ENCODE peak calls at places on chromosome 10, in eight cellular contexts. U, G, C, W, H, Z, O and T are unnamed samples.

GRCh38 chr10:71525721-71526120 is 129.0 kb downstream of the CDH23 start:
- DNase-seq in U (no peak), G (no peak), C (no peak), W (no peak), H (peak), Z (no peak), O (no peak), T (no peak)

GRCh38 chr10:85612833-85613232 is 753.8 kb downstream of the GRID1 start:
- DNase-seq in U (no peak), G (no peak), C (peak), W (no peak), H (no peak), Z (no peak), O (no peak), T (no peak)

GRCh38 chr10:75404335-75405200 is 3.0 kb upstream of the ZNF503 start:
- DNase-seq in U (no peak), G (peak), C (peak), W (no peak), H (peak), Z (no peak), O (no peak), T (no peak)

GRCh38 chr10:6579193-6579903 is 728 bp downstream of the PRKCQ start:
- DNase-seq in U (no peak), G (no peak), C (peak), W (no peak), H (no peak), Z (no peak), O (no peak), T (no peak)

GRCh38 chr10:18238875-18239485 is 98.8 kb downstream of the CACNB2 start:
- DNase-seq in U (peak), G (peak), C (peak), W (peak), H (peak), Z (no peak), O (peak), T (peak)

GRCh38 chr10:42970451-42971250 is 106.2 kb upstream of the RET start:
- DNase-seq in U (no peak), G (no peak), C (no peak), W (no peak), H (no peak), Z (no peak), O (no peak), T (no peak)

GRCh38 chr10:96618648-96619047 is 31.8 kb upstream of the TM9SF3 start:
- DNase-seq in U (no peak), G (peak), C (no peak), W (no peak), H (no peak), Z (no peak), O (peak), T (peak)

GRCh38 chr10:2921956-2922680 is 145.2 kb upstream of the PFKP start:
- DNase-seq in U (no peak), G (peak), C (no peak), W (peak), H (peak), Z (no peak), O (no peak), T (no peak)

GRCh38 chr10:79111427-79111826 is 42.7 kb downstream of the ZMIZ1 start:
- DNase-seq in U (no peak), G (no peak), C (no peak), W (peak), H (peak), Z (no peak), O (peak), T (no peak)

GRCh38 chr10:117554371-117554770 is 11.8 kb downstream of the EMX2 start:
- DNase-seq in U (no peak), G (no peak), C (no peak), W (no peak), H (no peak), Z (no peak), O (no peak), T (no peak)

GRCh38 chr10:79406683-79407396 is 38.6 kb downstream of the ZCCHC24 start:
- DNase-seq in U (no peak), G (peak), C (no peak), W (no peak), H (no peak), Z (no peak), O (no peak), T (no peak)

GRCh38 chr10:122515588-122516231 is 44.8 kb upstream of the DMBT1 start:
- DNase-seq in U (no peak), G (no peak), C (no peak), W (peak), H (peak), Z (peak), O (no peak), T (no peak)

GRCh38 chr10:87670591-87670990 is 10.9 kb downstream of the PAPSS2 start:
- DNase-seq in U (no peak), G (no peak), C (no peak), W (peak), H (no peak), Z (no peak), O (no peak), T (no peak)

GRCh38 chr10:62103857-62104256 is 164.8 kb downstream of the RTKN2 start:
- DNase-seq in U (no peak), G (no peak), C (no peak), W (no peak), H (no peak), Z (no peak), O (no peak), T (no peak)